ENCODE peak calls at places on chromosomes 11 and 22, in six cellular contexts. V is HT1080; Q is NCI-H510A treated with DMSO at 0.1 percent for 48 hours; A is neural progenitor cell; X is HEK293T; S is effector memory CD4-positive, alpha-beta T cell. O is an unnamed sample.

GRCh38 chr11:96154802-96155520 is 188.0 kb downstream of the MAML2 start:
- DNase-seq in A (no peak), X (no peak), Q (no peak), V (peak), S (no peak), O (no peak)

GRCh38 chr22:20644071-20644642 is 129.8 kb upstream of the SERPIND1 start:
- DNase-seq in Q (no peak), S (no peak), V (no peak), X (no peak), A (no peak), O (no peak)

GRCh38 chr11:86814775-86815174 is 14.4 kb downstream of the PRSS23 start:
- DNase-seq in A (no peak), S (no peak), Q (peak), V (peak), X (no peak), O (no peak)

GRCh38 chr11:15280393-15280792 is 165.7 kb downstream of the INSC start:
- DNase-seq in V (no peak), X (no peak), Q (no peak), A (no peak), S (no peak), O (no peak)

GRCh38 chr11:114610984-114611944 is 15.7 kb upstream of the NXPE4 start:
- DNase-seq in X (no peak), S (no peak), V (no peak), Q (no peak), A (no peak), O (no peak)

GRCh38 chr22:37501176-37501609 is 15.0 kb upstream of the MFNG start:
- DNase-seq in V (peak), A (no peak), X (no peak), Q (no peak), S (no peak), O (no peak)

GRCh38 chr11:94028436-94028835 is 7.3 kb downstream of the HEPHL1 start:
- DNase-seq in V (peak), A (no peak), Q (no peak), X (no peak), S (no peak), O (no peak)

GRCh38 chr11:117026593-117027330 is 71.5 kb downstream of the SIK3 start:
- DNase-seq in A (no peak), S (no peak), Q (no peak), X (no peak), V (peak), O (no peak)

GRCh38 chr11:57764527-57764926 is 2.9 kb downstream of the CTNND1 start:
- DNase-seq in Q (no peak), X (no peak), S (no peak), V (no peak), A (no peak), O (no peak)

GRCh38 chr22:32991353-32992115 is 66.6 kb downstream of the SYN3 start:
- DNase-seq in X (no peak), A (no peak), Q (no peak), S (no peak), V (no peak), O (no peak)

GRCh38 chr11:126149759-126150236 is 61.7 kb downstream of the RPUSD4 start:
- DNase-seq in X (no peak), V (peak), S (no peak), Q (no peak), A (no peak), O (no peak)

GRCh38 chr11:128153697-128154048 is 433.7 kb downstream of the ETS1 start:
- DNase-seq in S (no peak), V (no peak), X (no peak), Q (no peak), A (no peak), O (no peak)

GRCh38 chr11:66745356-66746235 is 16.6 kb upstream of the SPTBN2 start:
- DNase-seq in A (peak), V (no peak), Q (peak), X (no peak), S (peak), O (no peak)

O was measured in OCI-M1.